ENCODE peak calls at places on chromosome 18, in six cellular contexts. One of them, this sample, is unnamed.

GRCh38 chr18:65235966-65236634 is 514.7 kb upstream of the CDH7 start:
- DNase-seq in BE2C: peak
- DNase-seq in CD8-positive, alpha-beta memory T cell: no peak
- DNase-seq in occipital lobe: no peak
- DNase-seq in heart right ventricle: no peak
- DNase-seq in NCI-H1105: peak
- DNase-seq in this sample: no peak

GRCh38 chr18:76610933-76611749 is 116.1 kb upstream of the ZNF516 start:
- DNase-seq in BE2C: no peak
- DNase-seq in heart right ventricle: no peak
- DNase-seq in occipital lobe: no peak
- DNase-seq in NCI-H1105: no peak
- DNase-seq in CD8-positive, alpha-beta memory T cell: no peak
- DNase-seq in this sample: no peak

GRCh38 chr18:26909599-26910290 is 44.2 kb upstream of the AQP4 start:
- DNase-seq in heart right ventricle: no peak
- DNase-seq in NCI-H1105: no peak
- DNase-seq in BE2C: no peak
- DNase-seq in CD8-positive, alpha-beta memory T cell: no peak
- DNase-seq in occipital lobe: peak
- DNase-seq in this sample: no peak

GRCh38 chr18:41753826-41754225 is 201.2 kb upstream of the PIK3C3 start:
- DNase-seq in occipital lobe: no peak
- DNase-seq in CD8-positive, alpha-beta memory T cell: no peak
- DNase-seq in NCI-H1105: no peak
- DNase-seq in heart right ventricle: no peak
- DNase-seq in BE2C: no peak
- DNase-seq in this sample: no peak

GRCh38 chr18:45357681-45358470 is 257.4 kb upstream of the SLC14A2 start:
- DNase-seq in heart right ventricle: no peak
- DNase-seq in CD8-positive, alpha-beta memory T cell: no peak
- DNase-seq in occipital lobe: no peak
- DNase-seq in NCI-H1105: no peak
- DNase-seq in BE2C: no peak
- DNase-seq in this sample: no peak

GRCh38 chr18:57649536-57650495 is 28.2 kb upstream of the NARS1 start:
- DNase-seq in occipital lobe: no peak
- DNase-seq in BE2C: no peak
- DNase-seq in NCI-H1105: no peak
- DNase-seq in CD8-positive, alpha-beta memory T cell: no peak
- DNase-seq in heart right ventricle: no peak
- DNase-seq in this sample: no peak

GRCh38 chr18:68759308-68759707 is 38.6 kb upstream of the CCDC102B start:
- DNase-seq in occipital lobe: no peak
- DNase-seq in BE2C: no peak
- DNase-seq in CD8-positive, alpha-beta memory T cell: no peak
- DNase-seq in NCI-H1105: no peak
- DNase-seq in heart right ventricle: no peak
- DNase-seq in this sample: no peak

GRCh38 chr18:35019929-35020328 is 21.3 kb upstream of the MAPRE2 start:
- DNase-seq in BE2C: no peak
- DNase-seq in NCI-H1105: no peak
- DNase-seq in heart right ventricle: no peak
- DNase-seq in CD8-positive, alpha-beta memory T cell: no peak
- DNase-seq in occipital lobe: no peak
- DNase-seq in this sample: no peak

GRCh38 chr18:49850636-49851035 is 37.3 kb upstream of the ACAA2 start:
- DNase-seq in BE2C: no peak
- DNase-seq in heart right ventricle: no peak
- DNase-seq in CD8-positive, alpha-beta memory T cell: no peak
- DNase-seq in occipital lobe: no peak
- DNase-seq in NCI-H1105: no peak
- DNase-seq in this sample: no peak

GRCh38 chr18:28036481-28036880 is 140.4 kb downstream of the CDH2 start:
- DNase-seq in NCI-H1105: no peak
- DNase-seq in occipital lobe: no peak
- DNase-seq in CD8-positive, alpha-beta memory T cell: no peak
- DNase-seq in BE2C: no peak
- DNase-seq in heart right ventricle: no peak
- DNase-seq in this sample: no peak

This sample was measured in Right ventricle myocardium inferior.